ENCODE peak calls at places on chromosomes 3 and 15, in eight cellular contexts. G, W, V, F, U, S, K and A are unnamed samples.

GRCh38 chr3:30689202-30689641 is 82.8 kb downstream of the TGFBR2 start:
- DNase-seq in G (peak), W (no peak), V (no peak), F (no peak), U (peak), S (no peak), K (no peak), A (no peak)

GRCh38 chr3:128385080-128385832 is 81.4 kb downstream of the DNAJB8 start:
- DNase-seq in G (peak), W (no peak), V (no peak), F (no peak), U (no peak), S (no peak), K (no peak), A (no peak)

GRCh38 chr3:56190906-56191305 is 277.4 kb downstream of the ERC2 start:
- DNase-seq in G (no peak), W (no peak), V (no peak), F (no peak), U (no peak), S (no peak), K (no peak), A (no peak)

GRCh38 chr15:74782596-74783071 is 754 bp downstream of the CSK start:
- DNase-seq in G (no peak), W (no peak), V (no peak), F (no peak), U (no peak), S (no peak), K (no peak), A (no peak)

GRCh38 chr3:143529778-143530177 is 318.5 kb downstream of the SLC9A9 start:
- DNase-seq in G (no peak), W (no peak), V (no peak), F (no peak), U (no peak), S (no peak), K (no peak), A (no peak)

GRCh38 chr3:143567823-143568222 is 280.4 kb downstream of the SLC9A9 start:
- DNase-seq in G (no peak), W (no peak), V (no peak), F (no peak), U (no peak), S (no peak), K (no peak), A (no peak)

GRCh38 chr3:182962162-182962561 is 18.2 kb downstream of the DCUN1D1 start:
- DNase-seq in G (no peak), W (no peak), V (no peak), F (no peak), U (no peak), S (no peak), K (no peak), A (no peak)

GRCh38 chr3:113185436-113185835 is 25.9 kb upstream of the BOC start:
- DNase-seq in G (no peak), W (no peak), V (no peak), F (no peak), U (no peak), S (no peak), K (no peak), A (no peak)

GRCh38 chr3:141000027-141000663 is 51.0 kb upstream of the SPSB4 start:
- DNase-seq in G (peak), W (no peak), V (peak), F (peak), U (peak), S (peak), K (peak), A (no peak)

GRCh38 chr3:195511136-195511535 is 32.0 kb downstream of the PPP1R2 start:
- DNase-seq in G (no peak), W (no peak), V (no peak), F (no peak), U (no peak), S (no peak), K (no peak), A (no peak)

GRCh38 chr3:175941352-175941751 is 1082.2 kb downstream of the NAALADL2 start:
- DNase-seq in G (no peak), W (no peak), V (peak), F (peak), U (no peak), S (peak), K (no peak), A (no peak)

GRCh38 chr15:65638681-65639089 is 16.9 kb downstream of the SLC24A1 start:
- DNase-seq in G (peak), W (peak), V (peak), F (peak), U (peak), S (peak), K (no peak), A (peak)

GRCh38 chr3:150759319-150759718 is 3.6 kb downstream of the SIAH2 start:
- DNase-seq in G (no peak), W (no peak), V (no peak), F (no peak), U (no peak), S (no peak), K (no peak), A (no peak)

GRCh38 chr3:16300881-16301359 is 35.9 kb downstream of the OXNAD1 start:
- DNase-seq in G (no peak), W (no peak), V (peak), F (no peak), U (no peak), S (no peak), K (no peak), A (no peak)